ENCODE peak calls at places on chromosome 3, in seven cellular contexts. Z, T, F, R, P, E and K are unnamed samples.

GRCh38 chr3:171873561-171873960 is 30.4 kb downstream of the TMEM212 start:
- DNase-seq in F (no peak), Z (peak), P (no peak), E (no peak), R (peak), T (peak), K (peak)

GRCh38 chr3:89314454-89314853 is 207.0 kb downstream of the EPHA3 start:
- DNase-seq in Z (peak), P (no peak), E (no peak), F (no peak), R (peak), T (peak), K (peak)

GRCh38 chr3:78569820-78570219 is 1198.0 kb downstream of the ROBO1 start:
- DNase-seq in E (no peak), T (no peak), Z (no peak), P (no peak), F (no peak), R (no peak), K (no peak)

GRCh38 chr3:183975981-183976662 is 41.6 kb downstream of the ABCC5 start:
- DNase-seq in F (no peak), R (peak), E (no peak), Z (no peak), P (no peak), T (peak), K (peak)

GRCh38 chr3:155325263-155325835 is 31.9 kb upstream of the STRIT1 start:
- DNase-seq in E (no peak), R (peak), T (no peak), Z (no peak), F (no peak), P (no peak), K (no peak)

GRCh38 chr3:71258116-71258515 is 325.4 kb downstream of the FOXP1 start:
- DNase-seq in R (peak), F (no peak), T (peak), Z (peak), P (no peak), E (no peak), K (peak)

GRCh38 chr3:101802179-101802578 is 23.2 kb downstream of the NXPE3 start:
- DNase-seq in P (no peak), T (no peak), R (no peak), Z (no peak), F (no peak), E (no peak), K (no peak)

GRCh38 chr3:159733194-159733860 is 255.3 kb upstream of the IL12A start:
- DNase-seq in F (no peak), Z (peak), R (peak), P (no peak), T (peak), E (no peak), K (peak)

GRCh38 chr3:56197991-56198390 is 270.3 kb downstream of the ERC2 start:
- DNase-seq in T (no peak), E (no peak), R (no peak), P (no peak), F (no peak), Z (no peak), K (no peak)

GRCh38 chr3:71601811-71602210 is 18.3 kb upstream of the FOXP1 start:
- DNase-seq in E (no peak), Z (peak), F (no peak), P (no peak), R (peak), T (peak), K (peak)

GRCh38 chr3:53836084-53836872 is 9.9 kb downstream of the CHDH start:
- DNase-seq in Z (no peak), E (no peak), T (no peak), R (no peak), P (no peak), F (no peak), K (no peak)

GRCh38 chr3:169143471-169143870 is 520.0 kb downstream of the MECOM start:
- DNase-seq in T (no peak), R (no peak), P (no peak), Z (peak), E (no peak), F (no peak), K (no peak)

GRCh38 chr3:138440596-138440995 is 6.2 kb downstream of the ESYT3 start:
- DNase-seq in T (peak), F (no peak), E (no peak), Z (peak), R (peak), P (no peak), K (peak)

GRCh38 chr3:52483577-52484495 is 11.3 kb upstream of the STAB1 start:
- DNase-seq in Z (peak), R (no peak), F (no peak), P (no peak), T (peak), E (no peak), K (peak)

GRCh38 chr3:126960604-126960995 is 22.3 kb upstream of the PLXNA1 start:
- DNase-seq in E (no peak), F (no peak), R (no peak), Z (no peak), P (peak), T (no peak), K (no peak)

GRCh38 chr3:135432402-135432801 is 533.1 kb upstream of the PPP2R3A start:
- DNase-seq in F (no peak), P (no peak), Z (no peak), E (no peak), R (no peak), T (no peak), K (no peak)
- TF ChIP-seq CTCF in F (no peak), P (no peak), Z (no peak), E (no peak), R (no peak), T (no peak), K (no peak)

GRCh38 chr3:27366062-27366591 is 3.1 kb downstream of the NEK10 start:
- DNase-seq in F (no peak), R (no peak), Z (no peak), T (no peak), E (no peak), P (no peak), K (no peak)

GRCh38 chr3:27368831-27369607 is at the start of gene NEK10:
- DNase-seq in R (peak), T (peak), Z (peak), F (peak), E (peak), P (peak), K (peak)
- H3K4me3 ChIP-seq in R (peak), T (peak), Z (peak), F (peak), E (peak), P (peak), K (peak)

GRCh38 chr3:185075547-185075946 is 77.3 kb downstream of the C3orf70 start:
- DNase-seq in P (no peak), R (no peak), T (no peak), F (no peak), Z (no peak), E (no peak), K (no peak)

GRCh38 chr3:185069583-185070030 is 83.3 kb downstream of the C3orf70 start:
- DNase-seq in E (no peak), P (peak), T (no peak), Z (no peak), R (no peak), F (no peak), K (no peak)

GRCh38 chr3:185070491-185071335 is 82.1 kb downstream of the C3orf70 start:
- DNase-seq in F (no peak), T (peak), P (peak), E (no peak), R (peak), Z (no peak), K (peak)

GRCh38 chr3:185069023-185069422 is 83.8 kb downstream of the C3orf70 start:
- DNase-seq in F (no peak), R (no peak), Z (no peak), E (no peak), T (no peak), P (peak), K (no peak)

DNA sequence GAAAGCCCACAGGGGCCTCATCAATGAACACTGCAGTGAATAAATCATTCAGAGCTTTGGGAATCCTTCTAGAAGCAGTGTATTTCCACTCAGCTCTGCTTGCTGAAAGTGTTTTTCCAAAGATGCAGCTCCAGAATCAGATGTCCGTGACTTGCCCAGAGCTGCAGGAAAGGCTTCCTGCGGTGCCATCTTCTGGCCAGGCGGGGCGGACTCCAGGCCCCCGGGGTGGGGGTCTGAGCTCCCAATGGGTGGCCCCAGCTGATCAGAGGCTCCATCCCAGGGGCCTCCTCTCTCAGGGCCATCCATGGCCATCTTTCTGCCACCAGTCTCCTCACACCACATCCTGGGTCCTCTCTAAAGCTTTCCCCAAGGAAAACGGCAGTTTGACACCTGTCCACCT is 81.5 kb downstream of the C3orf70 start:
- DNase-seq in E (no peak), T (no peak), R (no peak), Z (no peak), F (no peak), P (no peak), K (no peak)
- TF ChIP-seq CTCF in E (no peak), T (no peak), R (peak), Z (no peak), F (no peak), P (no peak), K (no peak)

GRCh38 chr3:42751609-42752008 is 21.4 kb downstream of the CCDC13 start:
- DNase-seq in R (no peak), E (peak), T (no peak), F (no peak), P (no peak), Z (no peak), K (no peak)

GRCh38 chr3:42747581-42747980 is 25.5 kb downstream of the CCDC13 start:
- DNase-seq in F (no peak), E (peak), T (no peak), R (no peak), P (no peak), Z (no peak), K (no peak)

GRCh38 chr3:42750834-42751233 is 22.2 kb downstream of the CCDC13 start:
- DNase-seq in Z (no peak), P (no peak), R (no peak), E (peak), T (no peak), F (no peak), K (no peak)

GRCh38 chr3:42749025-42749752 is 23.9 kb downstream of the CCDC13 start:
- DNase-seq in E (no peak), T (no peak), P (no peak), Z (no peak), F (no peak), R (no peak), K (no peak)

GRCh38 chr3:42749753-42750231 is 23.3 kb downstream of the CCDC13 start:
- DNase-seq in Z (no peak), T (peak), R (peak), F (no peak), E (no peak), P (no peak), K (peak)
- H3K4me3 ChIP-seq in Z (no peak), T (no peak), R (no peak), F (no peak), E (no peak), P (no peak), K (no peak)

DNA sequence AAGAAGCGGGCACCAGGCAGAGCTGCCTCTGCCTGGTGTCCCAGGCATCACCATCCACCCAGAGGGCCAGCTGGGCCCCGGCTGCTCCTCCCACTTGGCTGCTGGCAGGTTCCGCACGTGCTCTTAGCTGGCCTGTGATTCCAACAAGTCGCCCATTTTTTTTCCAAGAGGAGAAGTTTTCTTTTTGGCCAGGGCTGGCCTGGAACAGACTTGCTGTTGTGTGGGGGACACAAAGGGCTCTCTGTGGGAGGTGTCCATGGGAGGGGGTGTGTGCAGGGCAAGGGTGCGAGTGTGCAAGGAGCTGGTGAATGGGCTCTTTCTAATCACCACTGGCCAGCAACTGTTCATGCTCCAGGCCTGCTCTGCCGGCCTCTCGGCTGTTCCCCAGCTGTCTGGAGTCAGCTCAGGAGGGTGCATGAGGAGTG is 7.3 kb downstream of the AMOTL2 start:
- DNase-seq in T (no peak), R (no peak), Z (peak), E (no peak), P (no peak), F (peak), K (peak)
- TF ChIP-seq CTCF in T (no peak), R (no peak), Z (no peak), E (no peak), P (no peak), F (no peak), K (no peak)